ENCODE peak calls at places on chromosomes 6 and 20, in five cellular contexts. N is uterus, M is fibroblast of the aortic adventitia, Q is tibial artery, W is fibroblast of mammary gland. I is an unnamed sample.
A peak's percentile ranks its signal among the peaks of the same experiment; 100 is the strongest.

GRCh38 chr20:50245561-50246366 is 55.1 kb downstream of the CEBPB start:
- DNase-seq in Q (no peak), N (no peak), M (peak; percentile 52), W (peak; percentile 69), I (no peak)

GRCh38 chr6:132598473-132598872 is 8.9 kb upstream of the TAAR5 start:
- DNase-seq in Q (no peak), W (no peak), N (no peak), M (no peak), I (no peak)

GRCh38 chr20:53387983-53388675 is 205.5 kb downstream of the ZNF217 start:
- DNase-seq in Q (no peak), M (no peak), N (no peak), W (no peak), I (no peak)

GRCh38 chr6:27668442-27669275 is 195.8 kb upstream of the ZNF184 start:
- DNase-seq in W (peak; percentile 73), Q (no peak), N (peak; percentile 28), M (peak; percentile 61), I (no peak)

GRCh38 chr20:59812286-59813125 is 120.9 kb downstream of the SYCP2 start:
- DNase-seq in W (no peak), M (no peak), Q (peak; percentile 21), N (peak; percentile 2), I (peak; percentile 22)

GRCh38 chr20:9884666-9885065 is 45.8 kb upstream of the PAK5 start:
- DNase-seq in Q (no peak), N (no peak), M (no peak), W (peak; percentile 10), I (no peak)

GRCh38 chr6:195861-196360 is 96.4 kb upstream of the DUSP22 start:
- DNase-seq in W (peak; percentile 42), N (peak; percentile 59), M (peak; percentile 87), Q (no peak), I (no peak)

GRCh38 chr20:13464702-13465101 is 174.0 kb downstream of the TASP1 start:
- DNase-seq in N (no peak), W (peak; percentile 42), M (no peak), Q (no peak), I (no peak)

GRCh38 chr6:170189236-170189635 is 101.6 kb downstream of the DLL1 start:
- DNase-seq in M (no peak), Q (no peak), W (no peak), N (no peak), I (no peak)

GRCh38 chr6:148952147-148953041 is 205.6 kb downstream of the UST start:
- DNase-seq in Q (no peak), M (peak; percentile 83), W (peak; percentile 5), N (no peak), I (no peak)

GRCh38 chr6:41200296-41200900 is 551 bp downstream of the TREML2 start:
- DNase-seq in W (peak; percentile 16), N (no peak), M (peak; percentile 15), Q (no peak), I (peak; percentile 49)

GRCh38 chr20:17499041-17499440 is 32.1 kb downstream of the BFSP1 start:
- DNase-seq in Q (no peak), M (no peak), W (peak; percentile 13), N (no peak), I (no peak)

GRCh38 chr6:143163621-143164020 is 102.9 kb downstream of the AIG1 start:
- DNase-seq in Q (no peak), N (no peak), M (no peak), W (no peak), I (no peak)

GRCh38 chr20:14997791-14998190 is 660.4 kb upstream of the FLRT3 start:
- DNase-seq in W (peak; percentile 86), M (peak; percentile 37), N (no peak), Q (no peak), I (no peak)

GRCh38 chr6:145082359-145082758 is 653.0 kb downstream of the EPM2A start:
- DNase-seq in N (no peak), W (no peak), Q (no peak), M (no peak), I (no peak)

GRCh38 chr6:11732036-11732545 is 46.5 kb downstream of the ADTRP start:
- DNase-seq in W (peak; percentile 96), M (peak; percentile 93), Q (peak; percentile 95), N (peak; percentile 35), I (peak; percentile 61)

GRCh38 chr6:18141805-18142590 is 12.9 kb downstream of the TPMT start:
- DNase-seq in W (no peak), N (no peak), M (no peak), Q (no peak), I (no peak)

GRCh38 chr6:35728663-35729348 is 8.0 kb upstream of the ARMC12 start:
- DNase-seq in W (no peak), M (no peak), Q (peak; percentile 85), N (no peak), I (peak; percentile 82)

GRCh38 chr20:59987135-59987534 is 28.9 kb downstream of the CDH26 start:
- DNase-seq in M (no peak), N (no peak), Q (no peak), W (no peak), I (no peak)

GRCh38 chr6:50939931-50940330 is 121.3 kb downstream of the TFAP2B start:
- DNase-seq in W (no peak), Q (no peak), N (no peak), M (no peak), I (no peak)

GRCh38 chr6:32807020-32807580 is 9.7 kb downstream of the HLA-DOB start:
- DNase-seq in Q (no peak), N (no peak), W (no peak), M (no peak), I (no peak)
- TF ChIP-seq CTCF in Q (no peak), N (no peak), W (no peak), M (no peak), I (no peak)

DNA sequence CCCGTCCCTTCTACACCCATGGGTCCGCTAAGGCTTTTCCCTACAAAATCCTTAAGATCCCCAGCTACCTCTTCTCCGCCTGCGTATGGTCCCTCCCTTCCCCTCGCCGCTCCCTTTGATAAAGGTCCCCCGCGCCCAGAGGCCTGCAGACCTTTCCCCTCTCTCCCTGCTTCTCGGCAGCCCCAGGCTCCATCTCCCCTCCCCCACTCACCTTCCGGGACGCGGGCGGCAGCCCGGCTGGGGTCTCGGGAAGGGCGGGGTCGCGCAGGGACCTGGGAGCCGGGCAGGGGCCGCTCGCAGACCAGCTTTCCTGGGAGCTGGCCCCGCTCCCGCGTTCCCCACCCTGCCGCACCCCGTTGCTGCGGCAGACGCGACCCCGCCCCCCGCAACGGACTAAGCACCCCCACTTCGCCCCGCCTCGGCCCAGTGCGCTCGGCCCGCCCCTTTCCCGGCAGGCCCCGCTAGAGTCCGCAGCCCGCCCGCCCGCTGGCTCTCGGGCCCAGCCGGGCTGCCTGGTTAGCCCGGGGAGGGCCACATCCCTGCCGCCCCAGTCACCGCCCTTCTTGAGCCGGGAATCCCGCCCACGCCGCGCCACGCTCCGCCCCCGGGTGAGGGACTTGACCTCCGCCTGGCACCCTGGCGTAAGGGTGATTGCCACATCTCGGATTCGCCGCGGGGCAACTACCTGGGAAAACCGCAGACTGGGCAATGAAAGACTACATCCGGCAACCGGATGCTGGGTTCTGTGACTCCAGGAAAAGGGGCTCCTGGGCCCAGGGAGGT is at the start of gene FLOT1:
- DNase-seq in N (peak; percentile 96), W (peak; percentile 94), M (peak; percentile 96), Q (peak; percentile 99), I (peak; percentile 99)
- TF ChIP-seq CTCF in N (no peak), W (no peak), M (no peak), Q (no peak), I (no peak)

DNA sequence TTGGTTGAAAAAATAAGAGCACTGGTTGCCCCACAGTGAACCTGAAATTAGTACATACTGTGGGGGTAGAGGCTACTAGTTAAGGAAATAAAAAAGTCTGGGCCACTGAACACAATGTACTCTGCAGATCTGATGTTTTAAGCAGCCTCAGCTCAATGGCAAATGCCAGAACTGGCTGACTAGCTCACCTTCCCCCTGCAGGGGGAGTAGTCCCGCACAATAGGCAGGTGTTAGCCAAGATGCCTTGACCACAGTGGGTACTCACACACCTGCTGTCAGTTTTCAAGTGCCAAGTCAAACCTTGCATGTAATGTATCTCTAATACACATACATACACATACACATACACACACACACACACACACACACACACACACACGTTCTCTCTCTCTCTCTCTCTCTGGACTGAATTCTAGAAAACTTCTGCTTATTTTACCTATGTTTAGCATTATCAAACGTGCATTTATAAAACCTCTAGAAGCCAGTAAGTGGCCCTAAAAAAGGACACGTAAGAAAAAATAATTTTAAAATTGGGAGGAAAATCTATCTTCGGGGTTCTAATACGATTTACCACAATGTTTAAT is 36.1 kb downstream of the GMDS start:
- DNase-seq in W (peak; percentile 36), N (no peak), M (peak; percentile 18), Q (no peak), I (peak; percentile 54)
- TF ChIP-seq CTCF in W (peak; percentile 54), N (no peak), M (peak; percentile 52), Q (peak; percentile 31), I (no peak)

GRCh38 chr20:32959351-32960221 is 44.6 kb downstream of the SUN5 start:
- DNase-seq in Q (peak; percentile 56), M (no peak), N (no peak), W (no peak), I (no peak)
- TF ChIP-seq CTCF in Q (no peak), M (no peak), N (no peak), W (no peak), I (no peak)

GRCh38 chr6:55960344-55960743 is 85.0 kb upstream of the BMP5 start:
- DNase-seq in N (no peak), M (no peak), Q (no peak), W (no peak), I (no peak)

GRCh38 chr6:55957961-55958422 is 82.6 kb upstream of the BMP5 start:
- DNase-seq in W (peak; percentile 79), M (peak; percentile 85), N (no peak), Q (no peak), I (no peak)

GRCh38 chr6:55964136-55964535 is 88.7 kb upstream of the BMP5 start:
- DNase-seq in W (no peak), M (no peak), N (no peak), Q (no peak), I (no peak)

GRCh38 chr6:55958790-55959189 is 83.4 kb upstream of the BMP5 start:
- DNase-seq in Q (no peak), N (no peak), M (no peak), W (no peak), I (no peak)

DNA sequence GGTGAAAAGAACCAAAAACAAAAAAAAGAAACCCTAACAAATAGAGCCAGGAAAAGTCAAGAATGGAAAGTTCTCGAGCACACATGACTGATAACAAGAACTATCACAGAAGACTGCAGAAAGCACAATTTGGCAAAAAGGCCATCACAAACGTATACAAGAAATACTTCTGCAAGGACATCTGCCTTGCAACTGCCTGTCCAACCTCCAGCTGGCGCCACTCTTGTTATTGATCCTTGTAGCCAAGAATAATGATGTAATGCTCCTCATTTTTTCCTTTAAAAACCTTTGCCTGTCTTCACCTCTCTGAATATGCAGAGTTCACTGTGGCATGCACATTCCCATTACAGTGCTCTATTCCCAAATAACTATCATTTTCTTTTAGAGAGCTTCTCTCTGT is 87.9 kb upstream of the BMP5 start:
- DNase-seq in M (peak; percentile 40), W (peak; percentile 47), Q (no peak), N (no peak), I (no peak)
- TF ChIP-seq CTCF in M (peak; percentile 46), W (peak; percentile 58), Q (no peak), N (no peak), I (no peak)